ENCODE peak calls at places on chromosomes 3 and 15, in five cellular contexts. V is coronary artery, D is tibial nerve, N is GM20000, P is LHCN-M2. L is an unnamed sample.

GRCh38 chr15:56244811-56245576 is 1.3 kb upstream of the RFX7 start:
- DNase-seq in N (peak), D (peak), P (peak), V (no peak), L (peak)

GRCh38 chr3:135458539-135458938 is 507.0 kb upstream of the PPP2R3A start:
- DNase-seq in N (no peak), P (no peak), D (no peak), V (no peak), L (no peak)

GRCh38 chr3:40019371-40019770 is 210.0 kb downstream of the MYRIP start:
- DNase-seq in V (no peak), P (no peak), N (no peak), D (no peak), L (no peak)

GRCh38 chr3:30752961-30753360 is 141.5 kb downstream of the GADL1 start:
- DNase-seq in P (peak), N (no peak), V (no peak), D (no peak), L (no peak)

GRCh38 chr3:44428910-44429309 is 48.6 kb downstream of the ZNF445 start:
- DNase-seq in D (no peak), N (no peak), V (no peak), P (no peak), L (no peak)

GRCh38 chr15:77500986-77501385 is 80.3 kb downstream of the HMG20A start:
- DNase-seq in D (no peak), P (no peak), V (no peak), N (no peak), L (no peak)

GRCh38 chr3:169564883-169565282 is 98.6 kb downstream of the MECOM start:
- DNase-seq in D (no peak), P (no peak), V (no peak), N (no peak), L (no peak)

GRCh38 chr3:149448331-149448831 is 26.1 kb upstream of the TM4SF4 start:
- DNase-seq in V (no peak), N (no peak), P (peak), D (no peak), L (no peak)

GRCh38 chr3:60708191-60708975 is 542.9 kb downstream of the FHIT start:
- DNase-seq in P (peak), V (no peak), N (no peak), D (no peak), L (no peak)

GRCh38 chr3:22117751-22118346 is 366.8 kb upstream of the ZNF385D start:
- DNase-seq in V (no peak), D (no peak), P (peak), N (peak), L (no peak)

GRCh38 chr3:175988401-175988800 is 1129.3 kb downstream of the NAALADL2 start:
- DNase-seq in N (no peak), D (no peak), V (no peak), P (peak), L (no peak)

GRCh38 chr15:35603298-35603697 is 57.3 kb upstream of the DPH6 start:
- DNase-seq in D (no peak), N (peak), V (no peak), P (peak), L (no peak)

L was measured in activated naive CD8-positive, alpha-beta T cell treated with anti-CD3 and anti-CD28 coated beads, Interleukin-2, amount 10 ng/mL, durations not matched to agents 7 days and 5 days.